ENCODE peak calls at places on chromosome 19, in four cellular contexts. One of them, this sample, is unnamed.

GRCh38 chr19:35908977-35909683 is 1.0 kb upstream of the TYROBP start:
- DNase-seq in tibial nerve: peak; percentile 73
- DNase-seq in AG04450: no peak
- DNase-seq in left lung: peak; percentile 96
- DNase-seq in this sample: no peak

GRCh38 chr19:518292-519231 is 11.3 kb downstream of the TPGS1 start:
- DNase-seq in AG04450: no peak
- DNase-seq in tibial nerve: no peak
- DNase-seq in left lung: no peak
- DNase-seq in this sample: peak; percentile 54

GRCh38 chr19:37362733-37363132 is 8.2 kb upstream of the ZNF527 start:
- DNase-seq in left lung: no peak
- DNase-seq in tibial nerve: no peak
- DNase-seq in AG04450: no peak
- DNase-seq in this sample: no peak

GRCh38 chr19:45753548-45753947 is 15.5 kb downstream of the SIX5 start:
- DNase-seq in tibial nerve: no peak
- DNase-seq in AG04450: no peak
- DNase-seq in left lung: no peak
- DNase-seq in this sample: no peak

GRCh38 chr19:3034845-3035541 is 5.9 kb upstream of the TLE2 start:
- DNase-seq in left lung: no peak
- DNase-seq in tibial nerve: peak; percentile 41
- DNase-seq in AG04450: no peak
- DNase-seq in this sample: no peak

GRCh38 chr19:42134671-42135070 is 2.4 kb upstream of the POU2F2 start:
- DNase-seq in AG04450: no peak
- DNase-seq in left lung: no peak
- DNase-seq in tibial nerve: no peak
- DNase-seq in this sample: no peak

GRCh38 chr19:41569481-41570150 is 6.3 kb upstream of the CEACAM21 start:
- DNase-seq in left lung: no peak
- DNase-seq in AG04450: no peak
- DNase-seq in tibial nerve: no peak
- DNase-seq in this sample: no peak

GRCh38 chr19:17618919-17619318 is 63.5 kb downstream of the COLGALT1 start:
- DNase-seq in AG04450: no peak
- DNase-seq in left lung: no peak
- DNase-seq in tibial nerve: no peak
- DNase-seq in this sample: no peak

GRCh38 chr19:18020212-18021067 is 12.5 kb downstream of the ARRDC2 start:
- DNase-seq in left lung: peak; percentile 90
- DNase-seq in tibial nerve: peak; percentile 79
- DNase-seq in AG04450: no peak
- DNase-seq in this sample: no peak

GRCh38 chr19:8366121-8366581 is 2.2 kb downstream of the ANGPTL4 start:
- DNase-seq in tibial nerve: no peak
- DNase-seq in AG04450: no peak
- DNase-seq in left lung: no peak
- DNase-seq in this sample: no peak

DNA sequence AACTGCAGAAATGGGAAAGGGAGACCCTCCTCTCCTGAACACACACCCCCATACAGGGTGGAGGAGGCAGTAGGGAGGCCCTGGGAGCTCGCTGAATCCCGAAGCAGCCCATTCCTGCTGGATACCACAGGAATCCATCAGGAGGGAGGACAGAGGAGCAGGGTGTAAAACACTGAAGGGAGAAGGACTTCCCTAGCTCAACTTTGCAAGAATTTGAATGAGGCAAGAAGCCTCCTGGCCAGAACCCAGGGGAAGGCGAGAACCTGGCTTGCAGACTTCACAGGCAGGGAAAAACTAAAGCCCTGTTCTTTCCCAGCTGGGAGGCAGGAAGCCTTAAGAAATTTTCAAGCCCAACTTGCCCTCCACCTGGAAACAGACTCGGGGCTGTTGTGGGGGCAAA is 43.5 kb downstream of the ZNF91 start:
- DNase-seq in left lung: no peak
- DNase-seq in tibial nerve: no peak
- DNase-seq in AG04450: no peak
- DNase-seq in this sample: no peak
- H3K9me3 ChIP-seq in left lung: peaks cover 99% of the 10 kb centered on the region
- H3K9me3 ChIP-seq in tibial nerve: peaks cover 24% of the 10 kb centered on the region
- H3K9me3 ChIP-seq in AG04450: peaks cover 50% of the 10 kb centered on the region
- H3K9me3 ChIP-seq in this sample: peaks cover 74% of the 10 kb centered on the region

DNA sequence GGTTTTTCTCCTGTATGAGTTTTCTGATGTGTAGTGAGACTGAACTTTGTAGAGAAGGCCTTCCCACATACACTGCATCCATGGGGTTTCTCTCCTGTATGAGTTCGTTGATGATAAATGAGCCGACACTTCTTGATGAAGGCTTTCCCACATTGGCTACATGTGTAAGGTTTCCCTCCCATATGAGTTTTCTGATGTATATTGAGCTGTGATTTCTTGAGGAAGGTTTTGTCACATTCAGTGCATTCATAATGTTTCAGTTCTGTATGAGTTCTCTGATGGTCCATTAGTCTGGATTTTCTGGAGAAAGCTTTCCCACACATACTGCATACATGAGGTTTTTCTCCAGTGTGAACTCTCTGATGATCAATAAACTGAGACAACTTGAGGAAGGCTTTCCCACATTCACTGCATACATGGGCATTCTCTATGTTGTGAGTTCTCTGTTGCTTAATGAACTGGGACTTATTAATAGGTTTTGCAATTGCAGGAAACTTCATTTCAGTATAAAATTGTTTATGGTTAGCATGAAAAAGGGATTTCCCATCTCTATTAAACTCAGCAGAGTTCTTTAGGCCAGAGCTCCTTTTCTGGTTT is 7.5 kb upstream of the ZNF350 start:
- DNase-seq in AG04450: no peak
- DNase-seq in left lung: no peak
- DNase-seq in tibial nerve: no peak
- DNase-seq in this sample: no peak
- H3K9me3 ChIP-seq in AG04450: peaks cover 40% of the 10 kb centered on the region
- H3K9me3 ChIP-seq in left lung: peaks cover 100% of the 10 kb centered on the region
- H3K9me3 ChIP-seq in tibial nerve: peaks cover 33% of the 10 kb centered on the region
- H3K9me3 ChIP-seq in this sample: peaks cover 54% of the 10 kb centered on the region

GRCh38 chr19:56667311-56667870 is 4.2 kb downstream of the ZNF835 start:
- DNase-seq in AG04450: no peak
- DNase-seq in left lung: no peak
- DNase-seq in tibial nerve: no peak
- DNase-seq in this sample: no peak

GRCh38 chr19:56668676-56669075 is 2.9 kb downstream of the ZNF835 start:
- DNase-seq in tibial nerve: no peak
- DNase-seq in left lung: no peak
- DNase-seq in AG04450: no peak
- DNase-seq in this sample: no peak

GRCh38 chr19:56670401-56670960 is 1.1 kb downstream of the ZNF835 start:
- DNase-seq in tibial nerve: no peak
- DNase-seq in AG04450: no peak
- DNase-seq in left lung: no peak
- DNase-seq in this sample: no peak

GRCh38 chr19:56670961-56671612 is 470 bp downstream of the ZNF835 start:
- DNase-seq in tibial nerve: no peak
- DNase-seq in AG04450: no peak
- DNase-seq in left lung: no peak
- DNase-seq in this sample: no peak

DNA sequence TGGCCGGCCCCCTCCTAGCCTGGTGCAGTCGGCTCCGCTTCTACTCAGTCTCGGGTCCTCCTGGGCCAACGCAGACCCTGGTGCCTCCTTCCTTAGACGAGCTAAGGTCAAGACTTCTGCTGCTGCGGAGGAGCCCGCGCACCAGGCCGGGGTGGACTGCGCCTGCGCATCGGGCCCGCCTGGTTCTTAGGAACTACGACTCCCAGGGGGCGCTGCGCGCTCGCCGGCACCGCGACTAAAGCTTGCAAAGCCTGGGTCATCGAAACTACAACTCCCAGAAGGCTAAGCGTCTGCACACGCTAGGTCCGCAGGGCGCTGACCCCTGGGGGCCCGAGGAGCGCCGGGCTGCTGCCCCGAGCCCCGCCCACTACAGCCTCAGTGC is at the start of gene ZNF835:
- DNase-seq in AG04450: no peak
- DNase-seq in left lung: peak; percentile 96
- DNase-seq in tibial nerve: peak; percentile 85
- DNase-seq in this sample: peak; percentile 67
- H3K9me3 ChIP-seq in AG04450: peaks cover 78% of the 10 kb centered on the region
- H3K9me3 ChIP-seq in left lung: peaks cover 25% of the 10 kb centered on the region
- H3K9me3 ChIP-seq in tibial nerve: no peaks in the 10 kb centered on the region
- H3K9me3 ChIP-seq in this sample: no peaks in the 10 kb centered on the region

DNA sequence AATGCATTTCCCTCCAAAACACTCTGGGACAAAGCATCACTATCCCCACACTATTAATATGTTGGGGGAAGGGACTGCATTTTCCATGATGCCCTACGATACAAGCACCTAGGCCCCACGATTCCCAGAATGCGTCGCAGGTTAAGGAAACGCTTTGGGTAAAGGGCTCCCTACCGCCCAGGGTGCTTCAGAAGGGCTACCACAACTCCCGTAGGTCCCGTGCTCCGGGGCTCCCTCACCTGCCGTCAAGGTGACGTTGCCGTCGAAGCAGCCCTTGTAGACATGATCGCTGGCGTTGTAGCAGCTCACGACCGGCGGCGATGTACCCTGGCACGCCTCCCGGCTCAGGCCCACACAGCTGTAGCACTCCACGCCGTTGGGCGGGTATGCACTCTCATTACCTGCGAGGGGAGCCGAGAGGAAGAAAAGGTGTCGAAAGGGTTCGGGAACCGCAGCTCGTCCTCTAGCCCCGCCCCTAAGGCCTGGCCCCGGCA is 2.5 kb downstream of the LYPD3 start:
- DNase-seq in tibial nerve: no peak
- DNase-seq in left lung: no peak
- DNase-seq in AG04450: no peak
- DNase-seq in this sample: no peak
- H3K9me3 ChIP-seq in tibial nerve: no peaks in the 10 kb centered on the region
- H3K9me3 ChIP-seq in left lung: no peaks in the 10 kb centered on the region
- H3K9me3 ChIP-seq in AG04450: peaks cover 14% of the 10 kb centered on the region
- H3K9me3 ChIP-seq in this sample: no peaks in the 10 kb centered on the region

GRCh38 chr19:50569938-50570540 is 1.8 kb upstream of the LRRC4B start:
- DNase-seq in tibial nerve: no peak
- DNase-seq in left lung: peak; percentile 56
- DNase-seq in AG04450: no peak
- DNase-seq in this sample: no peak

GRCh38 chr19:50568321-50569022 is at the start of gene LRRC4B:
- DNase-seq in tibial nerve: no peak
- DNase-seq in left lung: no peak
- DNase-seq in AG04450: no peak
- DNase-seq in this sample: no peak

GRCh38 chr19:50567882-50568281 is 353 bp downstream of the LRRC4B start:
- DNase-seq in AG04450: no peak
- DNase-seq in tibial nerve: no peak
- DNase-seq in left lung: peak; percentile 63
- DNase-seq in this sample: no peak

GRCh38 chr19:50570997-50571396 is 2.8 kb upstream of the LRRC4B start:
- DNase-seq in AG04450: no peak
- DNase-seq in tibial nerve: no peak
- DNase-seq in left lung: peak; percentile 21
- DNase-seq in this sample: no peak

GRCh38 chr19:50569023-50569697 is 925 bp upstream of the LRRC4B start:
- DNase-seq in left lung: peak; percentile 52
- DNase-seq in AG04450: no peak
- DNase-seq in tibial nerve: no peak
- DNase-seq in this sample: no peak
- H3K9me3 ChIP-seq in left lung: no peaks in the 10 kb centered on the region
- H3K9me3 ChIP-seq in AG04450: no peaks in the 10 kb centered on the region
- H3K9me3 ChIP-seq in tibial nerve: no peaks in the 10 kb centered on the region
- H3K9me3 ChIP-seq in this sample: no peaks in the 10 kb centered on the region

GRCh38 chr19:54850930-54851329 is 687 bp downstream of the KIR3DL2 start:
- DNase-seq in tibial nerve: no peak
- DNase-seq in left lung: no peak
- DNase-seq in AG04450: no peak
- DNase-seq in this sample: no peak

DNA sequence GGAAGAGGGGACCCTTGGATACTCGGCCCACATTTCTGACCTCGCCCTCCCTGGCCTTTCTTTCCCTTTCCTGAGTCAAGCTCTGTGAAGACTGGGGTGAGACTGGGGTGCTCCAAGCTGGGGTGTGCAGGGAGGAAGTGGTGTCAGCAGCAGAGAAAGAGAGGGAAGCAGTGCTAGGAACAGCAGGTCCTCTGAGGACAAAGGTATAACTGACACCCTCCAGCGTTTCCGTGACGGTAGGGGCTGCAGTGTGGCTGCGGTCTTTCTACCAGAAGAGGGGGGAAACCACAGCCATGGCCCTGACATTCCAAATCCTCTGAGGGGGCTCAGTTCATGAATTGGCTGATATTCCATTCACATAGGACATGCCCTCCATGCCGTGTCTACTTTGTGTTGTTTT is 1.1 kb downstream of the KIR3DL2 start:
- DNase-seq in left lung: no peak
- DNase-seq in tibial nerve: no peak
- DNase-seq in AG04450: no peak
- DNase-seq in this sample: no peak
- H3K9me3 ChIP-seq in left lung: no peaks in the 10 kb centered on the region
- H3K9me3 ChIP-seq in tibial nerve: no peaks in the 10 kb centered on the region
- H3K9me3 ChIP-seq in AG04450: peaks cover 9% of the 10 kb centered on the region
- H3K9me3 ChIP-seq in this sample: no peaks in the 10 kb centered on the region

GRCh38 chr19:56821675-56822074 is 18.9 kb downstream of the PEG3 start:
- DNase-seq in AG04450: no peak
- DNase-seq in tibial nerve: no peak
- DNase-seq in left lung: no peak
- DNase-seq in this sample: no peak
- H3K9me3 ChIP-seq in AG04450: peaks cover 66% of the 10 kb centered on the region
- H3K9me3 ChIP-seq in tibial nerve: no peaks in the 10 kb centered on the region
- H3K9me3 ChIP-seq in left lung: peaks cover 27% of the 10 kb centered on the region
- H3K9me3 ChIP-seq in this sample: no peaks in the 10 kb centered on the region